ENCODE peak calls at places on chromosomes 12 and 14, in five cellular contexts. N is mesendoderm, H is mesenchymal stem cell, Q is H9, D is IMR-90. C is an unnamed sample.

GRCh38 chr14:105859717-105860614 is 333.6 kb downstream of the TMEM121 start:
- DNase-seq in N (no peak), H (no peak), Q (no peak), D (no peak), C (no peak)

GRCh38 chr12:15601210-15601800 is 187.9 kb downstream of the EPS8 start:
- DNase-seq in N (no peak), H (peak; percentile 52), Q (no peak), D (peak; percentile 92), C (no peak)

GRCh38 chr12:91877461-91878230 is 268.0 kb downstream of the BTG1 start:
- DNase-seq in N (no peak), H (no peak), Q (no peak), D (no peak), C (no peak)

GRCh38 chr14:22520235-22520634 is 68.8 kb downstream of the DAD1 start:
- DNase-seq in N (no peak), H (peak; percentile 73), Q (no peak), D (peak; percentile 83), C (no peak)

GRCh38 chr14:55731881-55732498 is 152.0 kb downstream of the KTN1 start:
- DNase-seq in N (peak; percentile 43), H (no peak), Q (peak; percentile 44), D (peak; percentile 24), C (peak; percentile 43)

GRCh38 chr14:104784846-104785707 is 10.5 kb downstream of the AKT1 start:
- DNase-seq in N (no peak), H (no peak), Q (no peak), D (no peak), C (no peak)

GRCh38 chr12:48028541-48029400 is 24.5 kb upstream of the COL2A1 start:
- DNase-seq in N (no peak), H (no peak), Q (no peak), D (no peak), C (no peak)

GRCh38 chr14:61467281-61467680 is 145.9 kb downstream of the PRKCH start:
- DNase-seq in N (no peak), H (no peak), Q (no peak), D (no peak), C (no peak)

GRCh38 chr14:100122481-100123215 is 36.8 kb downstream of the DEGS2 start:
- DNase-seq in N (no peak), H (no peak), Q (no peak), D (no peak), C (no peak)

GRCh38 chr12:24950231-24950834 is 1.4 kb upstream of the BCAT1 start:
- DNase-seq in N (peak; percentile 27), H (peak; percentile 21), Q (no peak), D (no peak), C (no peak)

GRCh38 chr12:24945822-24946221 is 3.1 kb downstream of the BCAT1 start:
- DNase-seq in N (no peak), H (no peak), Q (no peak), D (no peak), C (no peak)

GRCh38 chr12:24948816-24949722 is at the start of gene BCAT1:
- DNase-seq in N (peak; percentile 95), H (peak; percentile 89), Q (peak; percentile 86), D (peak; percentile 88), C (peak; percentile 48)

GRCh38 chr12:24947541-24948451 is 1.1 kb downstream of the BCAT1 start:
- DNase-seq in N (peak; percentile 39), H (peak; percentile 50), Q (no peak), D (no peak), C (no peak)

GRCh38 chr12:24948452-24948815 is 467 bp downstream of the BCAT1 start:
- DNase-seq in N (peak; percentile 83), H (peak; percentile 51), Q (peak; percentile 59), D (peak; percentile 54), C (peak; percentile 26)
- H3K23ac ChIP-seq in N (peak overlapping the region; percentile 10), H (peak overlapping the region; percentile 61), Q (peak overlapping the region; percentile 99), D (peak overlapping the region; percentile 94), C (no peak overlapping the region)

GRCh38 chr12:122870867-122871664 is 24.9 kb downstream of the VPS37B start:
- DNase-seq in N (no peak), H (peak; percentile 63), Q (no peak), D (peak; percentile 70), C (no peak)
- H3K23ac ChIP-seq in N (no peak overlapping the region), H (no peak overlapping the region), Q (no peak overlapping the region), D (peak overlapping the region; percentile 98), C (no peak overlapping the region)

GRCh38 chr12:67873355-67873754 is 115.9 kb upstream of the IFNG-AS1 start:
- DNase-seq in N (no peak), H (no peak), Q (no peak), D (no peak), C (no peak)

GRCh38 chr12:67879937-67880336 is 109.3 kb upstream of the IFNG-AS1 start:
- DNase-seq in N (no peak), H (no peak), Q (no peak), D (no peak), C (no peak)

GRCh38 chr12:67881565-67881964 is 107.7 kb upstream of the IFNG-AS1 start:
- DNase-seq in N (no peak), H (no peak), Q (no peak), D (no peak), C (no peak)

GRCh38 chr12:67877697-67878096 is 111.5 kb upstream of the IFNG-AS1 start:
- DNase-seq in N (no peak), H (no peak), Q (no peak), D (no peak), C (no peak)

GRCh38 chr12:67876305-67876915 is 112.8 kb upstream of the IFNG-AS1 start:
- DNase-seq in N (peak; percentile 12), H (no peak), Q (no peak), D (no peak), C (no peak)
- H3K23ac ChIP-seq in N (no peak overlapping the region), H (no peak overlapping the region), Q (no peak overlapping the region), D (no peak overlapping the region), C (no peak overlapping the region)

DNA sequence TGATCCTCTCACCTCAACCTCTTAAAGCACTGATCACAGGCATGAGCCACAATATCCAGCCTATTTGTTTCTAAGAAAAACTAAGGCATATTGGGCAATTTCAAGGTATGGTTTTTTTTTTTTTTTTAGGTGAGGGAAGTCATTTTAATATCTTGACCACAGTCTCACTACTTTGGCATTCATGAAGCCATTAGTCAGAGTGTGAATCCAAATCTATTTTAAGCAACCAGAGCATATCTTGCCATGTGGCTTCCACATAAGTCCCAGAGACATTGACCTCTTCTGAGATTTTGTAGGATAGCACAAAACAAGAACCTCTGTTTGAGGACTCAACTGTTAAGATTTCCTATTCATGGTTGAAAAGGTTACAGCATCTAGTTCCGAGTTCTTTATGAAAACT is 130.3 kb upstream of the RBM19 start:
- DNase-seq in N (no peak), H (no peak), Q (no peak), D (peak; percentile 31), C (no peak)
- H3K23ac ChIP-seq in N (no peak overlapping the region), H (no peak overlapping the region), Q (no peak overlapping the region), D (no peak overlapping the region), C (no peak overlapping the region)

GRCh38 chr12:51944608-51945233 is 6.8 kb upstream of the ACVR1B start:
- DNase-seq in N (no peak), H (no peak), Q (no peak), D (no peak), C (no peak)

GRCh38 chr12:51941669-51942455 is 9.6 kb upstream of the ACVR1B start:
- DNase-seq in N (no peak), H (no peak), Q (no peak), D (no peak), C (no peak)

GRCh38 chr12:51941011-51941561 is 10.4 kb upstream of the ACVR1B start:
- DNase-seq in N (no peak), H (peak; percentile 72), Q (no peak), D (peak; percentile 77), C (no peak)

GRCh38 chr12:51942501-51943000 is 8.9 kb upstream of the ACVR1B start:
- DNase-seq in N (no peak), H (no peak), Q (no peak), D (no peak), C (no peak)

DNA sequence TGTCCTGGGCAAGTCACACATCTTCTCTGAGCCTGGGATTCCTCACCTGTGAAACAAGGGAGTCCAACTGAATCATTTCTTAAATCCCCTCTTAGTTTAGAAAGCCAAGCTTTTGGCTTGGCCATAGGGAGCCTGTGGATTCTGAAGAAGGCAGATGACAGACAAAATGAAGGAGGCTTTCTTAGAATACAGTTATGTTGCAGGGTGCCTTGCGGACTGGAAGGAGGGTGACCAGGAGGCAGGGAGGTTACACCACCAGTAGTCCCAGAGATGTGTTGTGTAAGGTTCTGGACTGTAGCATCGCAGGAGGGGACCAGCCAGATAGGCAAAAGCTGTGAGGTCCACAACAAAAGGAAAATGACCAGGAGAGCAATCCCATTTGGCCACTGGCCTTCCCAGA is 8.2 kb upstream of the ACVR1B start:
- DNase-seq in N (no peak), H (no peak), Q (no peak), D (no peak), C (no peak)
- H3K23ac ChIP-seq in N (no peak overlapping the region), H (no peak overlapping the region), Q (no peak overlapping the region), D (no peak overlapping the region), C (no peak overlapping the region)

C was measured in neuronal stem cell.